ENCODE peak calls at places on chromosomes 11 and 22, in eight cellular contexts. One of them, this sample, is unnamed.

GRCh38 chr22:38981659-38982007 is 514 bp upstream of the APOBEC3B start:
- DNase-seq in sigmoid colon: no peak
- DNase-seq in AG04450: no peak
- DNase-seq in fibroblast of pulmonary artery: no peak
- DNase-seq in cardiac fibroblast: no peak
- DNase-seq in tibial nerve: no peak
- DNase-seq in endodermal cell: no peak
- DNase-seq in body of pancreas: peak; percentile 32
- DNase-seq in this sample: no peak

GRCh38 chr11:17423533-17424310 is 35.3 kb upstream of the KCNJ11 start:
- DNase-seq in body of pancreas: peak; percentile 63
- DNase-seq in endodermal cell: no peak
- DNase-seq in AG04450: no peak
- DNase-seq in fibroblast of pulmonary artery: no peak
- DNase-seq in cardiac fibroblast: no peak
- DNase-seq in sigmoid colon: no peak
- DNase-seq in tibial nerve: no peak
- DNase-seq in this sample: no peak

GRCh38 chr22:29203456-29203855 is 2.2 kb upstream of the EMID1 start:
- DNase-seq in fibroblast of pulmonary artery: no peak
- DNase-seq in endodermal cell: peak; percentile 31
- DNase-seq in sigmoid colon: no peak
- DNase-seq in cardiac fibroblast: no peak
- DNase-seq in tibial nerve: no peak
- DNase-seq in AG04450: no peak
- DNase-seq in body of pancreas: no peak
- DNase-seq in this sample: no peak

GRCh38 chr11:20621679-20622078 is 22.3 kb downstream of the SLC6A5 start:
- DNase-seq in sigmoid colon: no peak
- DNase-seq in tibial nerve: no peak
- DNase-seq in fibroblast of pulmonary artery: no peak
- DNase-seq in endodermal cell: peak; percentile 70
- DNase-seq in cardiac fibroblast: no peak
- DNase-seq in body of pancreas: no peak
- DNase-seq in AG04450: no peak
- DNase-seq in this sample: no peak

GRCh38 chr11:120031156-120031555 is 106.8 kb downstream of the TRIM29 start:
- DNase-seq in sigmoid colon: no peak
- DNase-seq in body of pancreas: no peak
- DNase-seq in cardiac fibroblast: no peak
- DNase-seq in endodermal cell: peak; percentile 42
- DNase-seq in fibroblast of pulmonary artery: no peak
- DNase-seq in tibial nerve: no peak
- DNase-seq in AG04450: no peak
- DNase-seq in this sample: no peak

GRCh38 chr11:2796091-2796490 is 89.5 kb downstream of the CDKN1C start:
- DNase-seq in fibroblast of pulmonary artery: no peak
- DNase-seq in endodermal cell: peak; percentile 32
- DNase-seq in cardiac fibroblast: no peak
- DNase-seq in tibial nerve: peak; percentile 11
- DNase-seq in body of pancreas: peak; percentile 13
- DNase-seq in sigmoid colon: peak; percentile 54
- DNase-seq in AG04450: no peak
- DNase-seq in this sample: no peak

GRCh38 chr22:46830001-46830715 is 67.7 kb downstream of the TBC1D22A start:
- DNase-seq in fibroblast of pulmonary artery: peak; percentile 55
- DNase-seq in cardiac fibroblast: peak; percentile 53
- DNase-seq in endodermal cell: peak; percentile 44
- DNase-seq in sigmoid colon: peak; percentile 82
- DNase-seq in AG04450: no peak
- DNase-seq in body of pancreas: no peak
- DNase-seq in tibial nerve: peak; percentile 36
- DNase-seq in this sample: peak; percentile 60

GRCh38 chr11:65204646-65205601 is 23.2 kb downstream of the CAPN1 start:
- DNase-seq in cardiac fibroblast: peak; percentile 50
- DNase-seq in sigmoid colon: peak; percentile 65
- DNase-seq in endodermal cell: peak; percentile 96
- DNase-seq in AG04450: no peak
- DNase-seq in fibroblast of pulmonary artery: peak; percentile 42
- DNase-seq in body of pancreas: no peak
- DNase-seq in tibial nerve: no peak
- DNase-seq in this sample: no peak

GRCh38 chr11:62925745-62926668 is 4.8 kb upstream of the CHRM1 start:
- DNase-seq in sigmoid colon: no peak
- DNase-seq in fibroblast of pulmonary artery: no peak
- DNase-seq in endodermal cell: peak; percentile 77
- DNase-seq in tibial nerve: no peak
- DNase-seq in cardiac fibroblast: no peak
- DNase-seq in AG04450: no peak
- DNase-seq in body of pancreas: no peak
- DNase-seq in this sample: no peak

GRCh38 chr11:15327786-15328231 is 213.1 kb downstream of the INSC start:
- DNase-seq in body of pancreas: peak; percentile 59
- DNase-seq in cardiac fibroblast: peak; percentile 48
- DNase-seq in tibial nerve: peak; percentile 39
- DNase-seq in endodermal cell: peak; percentile 96
- DNase-seq in AG04450: peak; percentile 7
- DNase-seq in fibroblast of pulmonary artery: peak; percentile 51
- DNase-seq in sigmoid colon: no peak
- DNase-seq in this sample: peak; percentile 34

GRCh38 chr11:72754149-72754543 is 1.9 kb upstream of the ARAP1 start:
- DNase-seq in cardiac fibroblast: no peak
- DNase-seq in sigmoid colon: no peak
- DNase-seq in body of pancreas: no peak
- DNase-seq in endodermal cell: no peak
- DNase-seq in fibroblast of pulmonary artery: no peak
- DNase-seq in tibial nerve: no peak
- DNase-seq in AG04450: no peak
- DNase-seq in this sample: no peak

GRCh38 chr11:72755794-72756285 is 3.6 kb upstream of the ARAP1 start:
- DNase-seq in body of pancreas: no peak
- DNase-seq in sigmoid colon: no peak
- DNase-seq in fibroblast of pulmonary artery: no peak
- DNase-seq in AG04450: no peak
- DNase-seq in endodermal cell: no peak
- DNase-seq in cardiac fibroblast: no peak
- DNase-seq in tibial nerve: no peak
- DNase-seq in this sample: no peak

GRCh38 chr11:72753341-72754148 is 1.3 kb upstream of the ARAP1 start:
- DNase-seq in AG04450: no peak
- DNase-seq in body of pancreas: no peak
- DNase-seq in endodermal cell: no peak
- DNase-seq in cardiac fibroblast: no peak
- DNase-seq in tibial nerve: no peak
- DNase-seq in fibroblast of pulmonary artery: no peak
- DNase-seq in sigmoid colon: no peak
- DNase-seq in this sample: no peak

GRCh38 chr11:72752088-72752914 is at the start of gene ARAP1:
- DNase-seq in tibial nerve: peak; percentile 47
- DNase-seq in AG04450: no peak
- DNase-seq in cardiac fibroblast: peak; percentile 77
- DNase-seq in sigmoid colon: peak; percentile 88
- DNase-seq in fibroblast of pulmonary artery: peak; percentile 67
- DNase-seq in endodermal cell: peak; percentile 94
- DNase-seq in body of pancreas: peak; percentile 70
- DNase-seq in this sample: no peak

GRCh38 chr11:72754544-72755155 is 2.4 kb upstream of the ARAP1 start:
- DNase-seq in endodermal cell: no peak
- DNase-seq in fibroblast of pulmonary artery: no peak
- DNase-seq in cardiac fibroblast: no peak
- DNase-seq in sigmoid colon: no peak
- DNase-seq in body of pancreas: no peak
- DNase-seq in AG04450: no peak
- DNase-seq in tibial nerve: no peak
- DNase-seq in this sample: no peak
- TF ChIP-seq CTCF in endodermal cell: no peak
- TF ChIP-seq CTCF in fibroblast of pulmonary artery: no peak
- TF ChIP-seq CTCF in cardiac fibroblast: no peak
- TF ChIP-seq CTCF in sigmoid colon: no peak
- TF ChIP-seq CTCF in body of pancreas: no peak
- TF ChIP-seq CTCF in AG04450: no peak
- TF ChIP-seq CTCF in tibial nerve: no peak
- TF ChIP-seq CTCF in this sample: no peak

GRCh38 chr22:32281092-32281491 is 25.9 kb upstream of the SLC5A4 start:
- DNase-seq in body of pancreas: no peak
- DNase-seq in fibroblast of pulmonary artery: peak; percentile 2
- DNase-seq in endodermal cell: no peak
- DNase-seq in sigmoid colon: no peak
- DNase-seq in cardiac fibroblast: peak; percentile 14
- DNase-seq in tibial nerve: no peak
- DNase-seq in AG04450: no peak
- DNase-seq in this sample: peak; percentile 84

GRCh38 chr22:32286290-32286840 is 31.2 kb upstream of the SLC5A4 start:
- DNase-seq in fibroblast of pulmonary artery: no peak
- DNase-seq in cardiac fibroblast: no peak
- DNase-seq in body of pancreas: no peak
- DNase-seq in sigmoid colon: no peak
- DNase-seq in AG04450: no peak
- DNase-seq in tibial nerve: no peak
- DNase-seq in endodermal cell: no peak
- DNase-seq in this sample: no peak
- H3K4me3 ChIP-seq in fibroblast of pulmonary artery: no peak overlapping the region
- H3K4me3 ChIP-seq in cardiac fibroblast: no peak overlapping the region
- H3K4me3 ChIP-seq in body of pancreas: no peak overlapping the region
- H3K4me3 ChIP-seq in sigmoid colon: no peak overlapping the region
- H3K4me3 ChIP-seq in AG04450: no peak overlapping the region
- H3K4me3 ChIP-seq in tibial nerve: no peak overlapping the region
- H3K4me3 ChIP-seq in endodermal cell: no peak overlapping the region
- H3K4me3 ChIP-seq in this sample: no peak overlapping the region

DNA sequence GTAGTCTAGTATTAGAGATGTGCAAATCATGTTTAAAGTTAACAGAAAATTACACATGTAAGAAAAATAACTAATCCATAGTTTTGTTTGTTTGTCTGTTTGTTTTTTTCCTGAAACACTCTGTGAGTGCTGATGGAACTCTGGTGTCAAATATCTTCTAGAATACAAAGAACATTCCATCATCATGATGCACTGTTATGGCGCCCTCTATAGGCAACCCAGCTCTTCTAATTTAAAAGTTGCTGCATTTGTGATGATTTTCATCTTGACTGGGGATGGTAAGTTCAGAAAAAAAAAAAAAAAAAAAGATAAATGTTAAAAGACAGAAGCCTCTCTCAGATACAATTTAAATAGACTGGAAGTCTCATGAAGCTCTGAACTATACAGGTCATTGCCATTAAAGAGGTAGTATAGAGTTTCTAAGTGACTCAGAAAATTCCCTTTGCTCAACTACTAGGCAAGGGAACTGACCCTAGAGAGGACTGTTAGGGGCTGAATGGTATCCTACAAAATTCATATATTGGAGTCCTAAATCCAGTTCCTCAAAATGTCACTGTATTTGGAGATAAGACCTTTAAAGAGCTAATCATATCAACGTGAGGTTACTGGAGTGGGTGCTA is 597.2 kb upstream of the ANO3 start:
- DNase-seq in endodermal cell: no peak
- DNase-seq in sigmoid colon: no peak
- DNase-seq in cardiac fibroblast: peak; percentile 57
- DNase-seq in body of pancreas: no peak
- DNase-seq in fibroblast of pulmonary artery: peak; percentile 61
- DNase-seq in tibial nerve: no peak
- DNase-seq in AG04450: no peak
- DNase-seq in this sample: peak; percentile 40
- TF ChIP-seq CTCF in endodermal cell: peak; percentile 76
- TF ChIP-seq CTCF in sigmoid colon: no peak
- TF ChIP-seq CTCF in cardiac fibroblast: peak; percentile 27
- TF ChIP-seq CTCF in body of pancreas: no peak
- TF ChIP-seq CTCF in fibroblast of pulmonary artery: peak; percentile 57
- TF ChIP-seq CTCF in tibial nerve: no peak
- TF ChIP-seq CTCF in AG04450: peak; percentile 55
- TF ChIP-seq CTCF in this sample: peak; percentile 58

GRCh38 chr11:10453261-10453660 is 1.8 kb upstream of the AMPD3 start:
- DNase-seq in endodermal cell: no peak
- DNase-seq in AG04450: no peak
- DNase-seq in sigmoid colon: no peak
- DNase-seq in cardiac fibroblast: no peak
- DNase-seq in body of pancreas: no peak
- DNase-seq in fibroblast of pulmonary artery: no peak
- DNase-seq in tibial nerve: no peak
- DNase-seq in this sample: no peak

GRCh38 chr11:10454506-10454901 is 560 bp upstream of the AMPD3 start:
- DNase-seq in cardiac fibroblast: no peak
- DNase-seq in tibial nerve: no peak
- DNase-seq in sigmoid colon: no peak
- DNase-seq in body of pancreas: no peak
- DNase-seq in fibroblast of pulmonary artery: no peak
- DNase-seq in AG04450: no peak
- DNase-seq in endodermal cell: peak; percentile 13
- DNase-seq in this sample: no peak

GRCh38 chr11:10452211-10452767 is 2.8 kb upstream of the AMPD3 start:
- DNase-seq in cardiac fibroblast: no peak
- DNase-seq in endodermal cell: peak; percentile 23
- DNase-seq in tibial nerve: no peak
- DNase-seq in fibroblast of pulmonary artery: no peak
- DNase-seq in AG04450: no peak
- DNase-seq in body of pancreas: no peak
- DNase-seq in sigmoid colon: no peak
- DNase-seq in this sample: no peak

GRCh38 chr11:10451399-10452116 is 3.5 kb upstream of the AMPD3 start:
- DNase-seq in endodermal cell: no peak
- DNase-seq in sigmoid colon: no peak
- DNase-seq in cardiac fibroblast: no peak
- DNase-seq in tibial nerve: no peak
- DNase-seq in AG04450: no peak
- DNase-seq in fibroblast of pulmonary artery: no peak
- DNase-seq in body of pancreas: no peak
- DNase-seq in this sample: no peak

GRCh38 chr11:10450451-10451398 is 4.3 kb upstream of the AMPD3 start:
- DNase-seq in fibroblast of pulmonary artery: peak; percentile 26
- DNase-seq in endodermal cell: peak; percentile 95
- DNase-seq in tibial nerve: no peak
- DNase-seq in sigmoid colon: no peak
- DNase-seq in body of pancreas: peak; percentile 77
- DNase-seq in AG04450: no peak
- DNase-seq in cardiac fibroblast: no peak
- DNase-seq in this sample: no peak
- H3K4me3 ChIP-seq in fibroblast of pulmonary artery: peak overlapping the region; percentile 25
- H3K4me3 ChIP-seq in endodermal cell: peak overlapping the region; percentile 75
- H3K4me3 ChIP-seq in tibial nerve: peak overlapping the region; percentile 30
- H3K4me3 ChIP-seq in sigmoid colon: peak overlapping the region; percentile 58
- H3K4me3 ChIP-seq in body of pancreas: peak overlapping the region; percentile 25
- H3K4me3 ChIP-seq in AG04450: peak overlapping the region; percentile 31
- H3K4me3 ChIP-seq in cardiac fibroblast: peak overlapping the region; percentile 41
- H3K4me3 ChIP-seq in this sample: peak overlapping the region; percentile 38

GRCh38 chr11:11335043-11335442 is 18.0 kb downstream of the CSNK2A3 start:
- DNase-seq in tibial nerve: no peak
- DNase-seq in AG04450: no peak
- DNase-seq in sigmoid colon: no peak
- DNase-seq in fibroblast of pulmonary artery: no peak
- DNase-seq in cardiac fibroblast: no peak
- DNase-seq in endodermal cell: no peak
- DNase-seq in body of pancreas: no peak
- DNase-seq in this sample: no peak
- TF ChIP-seq CTCF in tibial nerve: no peak
- TF ChIP-seq CTCF in AG04450: no peak
- TF ChIP-seq CTCF in sigmoid colon: no peak
- TF ChIP-seq CTCF in fibroblast of pulmonary artery: no peak
- TF ChIP-seq CTCF in cardiac fibroblast: no peak
- TF ChIP-seq CTCF in endodermal cell: peak; percentile 64
- TF ChIP-seq CTCF in body of pancreas: no peak
- TF ChIP-seq CTCF in this sample: no peak

This sample was measured in astrocyte of the cerebellum.